ENCODE peak calls at places on chromosome 10, in nine cellular contexts. L is AG09309; V is natural killer cell; H is MM.1S; B is stimulated activated CD4-positive, alpha-beta T cell treated with anti-CD3 and anti-CD28 coated beads, Interleukin-1b, Interleukin-23, amount 100 ng/mL, for 24 hours; K is psoas muscle; Z is NCI-H1092; T is T follicular helper cell; O is mammary epithelial cell. X is an unnamed sample.

GRCh38 chr10:59965899-59966650 is 59.7 kb upstream of the CCDC6 start:
- DNase-seq in L (no peak), V (no peak), H (no peak), B (no peak), K (no peak), Z (no peak), T (no peak), O (no peak), X (no peak)

GRCh38 chr10:22912763-22913389 is 15.0 kb upstream of the ARMC3 start:
- DNase-seq in L (no peak), V (peak; percentile 31), H (no peak), B (no peak), K (no peak), Z (no peak), T (no peak), O (no peak), X (no peak)

GRCh38 chr10:74589226-74589673 is 237.2 kb upstream of the KAT6B start:
- DNase-seq in L (peak; percentile 98), V (peak; percentile 27), H (no peak), B (peak; percentile 71), K (peak; percentile 62), Z (peak; percentile 95), T (peak; percentile 92), O (peak; percentile 85), X (peak; percentile 97)

GRCh38 chr10:16429539-16429938 is 7.3 kb upstream of the PTER start:
- DNase-seq in L (no peak), V (no peak), H (no peak), B (no peak), K (no peak), Z (no peak), T (no peak), O (no peak), X (no peak)

GRCh38 chr10:106384541-106384940 is 780.0 kb downstream of the SORCS1 start:
- DNase-seq in L (no peak), V (no peak), H (no peak), B (no peak), K (no peak), Z (no peak), T (no peak), O (no peak), X (no peak)

GRCh38 chr10:5561704-5562645 is 37.2 kb downstream of the CALML3 start:
- DNase-seq in L (no peak), V (no peak), H (no peak), B (no peak), K (no peak), Z (no peak), T (no peak), O (no peak), X (no peak)

GRCh38 chr10:46092523-46093195 is 46.6 kb upstream of the MSMB start:
- DNase-seq in L (no peak), V (no peak), H (peak; percentile 82), B (no peak), K (no peak), Z (no peak), T (no peak), O (no peak), X (no peak)

GRCh38 chr10:35130588-35131146 is 4.0 kb downstream of the CREM start:
- DNase-seq in L (no peak), V (no peak), H (no peak), B (no peak), K (no peak), Z (no peak), T (no peak), O (no peak), X (no peak)

GRCh38 chr10:42977032-42977416 is 99.8 kb upstream of the RET start:
- DNase-seq in L (no peak), V (no peak), H (no peak), B (no peak), K (no peak), Z (no peak), T (no peak), O (no peak), X (no peak)

GRCh38 chr10:30803058-30803457 is 173.5 kb upstream of the LYZL2 start:
- DNase-seq in L (no peak), V (no peak), H (no peak), B (no peak), K (no peak), Z (no peak), T (no peak), O (no peak), X (no peak)

GRCh38 chr10:50990568-50991495 is 83.5 kb upstream of the PRKG1 start:
- DNase-seq in L (peak; percentile 85), V (no peak), H (no peak), B (no peak), K (peak; percentile 51), Z (no peak), T (no peak), O (no peak), X (peak; percentile 89)

X was measured in HCEC 1CT.